ENCODE peak calls at places on chromosomes 4 and X, in nine cellular contexts. H, Y, D, B, E, C, N, O and Z are unnamed samples.

GRCh38 chr4:8198906-8199593 is at the start of gene SH3TC1:
- DNase-seq in Y (peak; percentile 67), D (peak; percentile 40), H (peak; percentile 71), O (peak; percentile 94), E (peak; percentile 34), C (peak; percentile 91), N (peak; percentile 81), B (peak; percentile 39), Z (peak; percentile 90)

GRCh38 chrX:50818986-50819385 is 5.0 kb upstream of the SHROOM4 start:
- DNase-seq in D (no peak), H (peak; percentile 25), O (no peak), Y (no peak), B (no peak), N (no peak), E (no peak), C (no peak), Z (no peak)

GRCh38 chr4:143202824-143203223 is 18.1 kb downstream of the USP38 start:
- DNase-seq in C (no peak), N (no peak), E (no peak), B (no peak), H (peak; percentile 43), O (no peak), D (no peak), Y (no peak), Z (no peak)

GRCh38 chrX:114906978-114907510 is 110.4 kb downstream of the IL13RA2 start:
- DNase-seq in C (no peak), O (no peak), E (no peak), H (no peak), B (no peak), Y (no peak), N (no peak), D (no peak), Z (no peak)

GRCh38 chrX:139759637-139760036 is 51.7 kb upstream of the MCF2 start:
- DNase-seq in O (no peak), B (no peak), Y (no peak), H (peak; percentile 29), D (peak; percentile 25), C (no peak), N (peak; percentile 2), E (no peak), Z (no peak)

GRCh38 chr4:62080431-62080830 is 880.3 kb downstream of the ADGRL3 start:
- DNase-seq in H (no peak), Y (no peak), N (no peak), C (no peak), B (no peak), D (no peak), O (no peak), E (no peak), Z (no peak)

GRCh38 chr4:119656986-119657635 is 28.5 kb upstream of the PDE5A start:
- DNase-seq in C (no peak), E (no peak), Y (no peak), B (no peak), H (peak; percentile 36), D (no peak), N (peak; percentile 55), O (no peak), Z (no peak)

GRCh38 chrX:74246524-74246923 is 57.5 kb upstream of the ZCCHC13 start:
- DNase-seq in Y (no peak), N (peak; percentile 31), O (no peak), D (peak; percentile 75), H (peak; percentile 44), C (no peak), B (no peak), E (no peak), Z (no peak)

GRCh38 chr4:183284965-183285364 is 35.1 kb downstream of the CLDN22 start:
- DNase-seq in E (peak; percentile 59), Y (no peak), O (no peak), D (no peak), H (peak; percentile 66), N (no peak), C (no peak), B (no peak), Z (no peak)

GRCh38 chr4:94011190-94011589 is 182.6 kb downstream of the ATOH1 start:
- DNase-seq in B (no peak), Y (no peak), O (no peak), H (no peak), N (no peak), D (no peak), C (no peak), E (no peak), Z (no peak)

GRCh38 chr4:152554742-152555141 is 18.9 kb upstream of the FBXW7 start:
- DNase-seq in D (no peak), O (no peak), B (no peak), H (no peak), E (no peak), C (no peak), Y (no peak), N (no peak), Z (no peak)

GRCh38 chrX:74579597-74580209 is 34.7 kb downstream of the RLIM start:
- DNase-seq in N (no peak), D (no peak), E (peak; percentile 18), B (no peak), H (peak; percentile 51), O (no peak), Y (no peak), C (no peak), Z (no peak)